ENCODE peak calls at places on chromosomes 12 and 14, in nine cellular contexts. A is activated CD8-positive, alpha-beta memory T cell treated with anti-CD3 and anti-CD28 coated beads, Interleukin-2, amount 10 ng/mL, durations not matched to agents 7 days and 5 days; O is CD4-positive, CD25-positive, alpha-beta regulatory T cell; J is pons; D is cardiac muscle cell; M is stomach; P is naive B cell; Z is A549; W is RWPE1. R is an unnamed sample.

GRCh38 chr12:56206373-56207166 is 15.2 kb downstream of the RNF41 start:
- DNase-seq in Z (peak), J (peak), M (peak), P (peak), A (peak), D (peak), W (peak), O (peak), R (no peak)

GRCh38 chr14:69708049-69708448 is 58.9 kb upstream of the SRSF5 start:
- DNase-seq in M (no peak), A (no peak), D (no peak), O (no peak), Z (no peak), W (no peak), P (peak), J (no peak), R (no peak)

GRCh38 chr12:67394600-67394999 is 125.4 kb downstream of the CAND1 start:
- DNase-seq in M (no peak), J (peak), D (peak), Z (no peak), A (no peak), P (no peak), W (peak), O (no peak), R (no peak)

GRCh38 chr14:100557658-100558057 is 29.6 kb downstream of the BEGAIN start:
- DNase-seq in P (no peak), D (no peak), A (no peak), M (no peak), Z (no peak), O (no peak), J (peak), W (no peak), R (no peak)

GRCh38 chr14:54724772-54725325 is 157.9 kb downstream of the SAMD4A start:
- DNase-seq in M (no peak), Z (no peak), D (no peak), O (no peak), A (no peak), J (no peak), W (no peak), P (no peak), R (no peak)

GRCh38 chr12:63882844-63883243 is 38.3 kb downstream of the SRGAP1 start:
- DNase-seq in M (no peak), P (no peak), O (no peak), W (no peak), A (no peak), J (no peak), D (no peak), Z (no peak), R (no peak)

GRCh38 chr14:32006267-32007110 is 70.6 kb upstream of the ARHGAP5 start:
- DNase-seq in D (peak), O (no peak), W (no peak), J (no peak), M (no peak), Z (peak), P (no peak), A (no peak), R (no peak)

GRCh38 chr12:87667378-87667777 is 361.8 kb downstream of the C12orf50 start:
- DNase-seq in W (peak), J (peak), A (no peak), M (no peak), Z (peak), P (no peak), D (peak), O (no peak), R (no peak)

GRCh38 chr14:54564071-54564798 is 2.7 kb upstream of the SAMD4A start:
- DNase-seq in J (peak), P (peak), D (peak), Z (peak), O (no peak), W (peak), A (no peak), M (no peak), R (peak)

GRCh38 chr14:103422981-103423600 is 37.9 kb downstream of the MARK3 start:
- DNase-seq in M (no peak), O (no peak), D (peak), Z (no peak), A (no peak), W (no peak), J (no peak), P (no peak), R (no peak)

GRCh38 chr14:96599076-96599475 is 96.9 kb downstream of the PAPOLA start:
- DNase-seq in A (no peak), W (no peak), D (no peak), J (no peak), Z (no peak), O (no peak), P (no peak), M (no peak), R (no peak)

GRCh38 chr12:104735801-104736200 is 222.3 kb downstream of the SLC41A2 start:
- DNase-seq in O (no peak), D (no peak), M (no peak), A (peak), P (no peak), W (no peak), Z (no peak), J (no peak), R (peak)

GRCh38 chr14:31934767-31935266 is 142.3 kb upstream of the ARHGAP5 start:
- DNase-seq in W (peak), J (peak), Z (peak), M (no peak), P (no peak), O (no peak), A (no peak), D (peak), R (peak)

GRCh38 chr12:120346681-120347080 is 19.1 kb upstream of the PLA2G1B start:
- DNase-seq in A (no peak), P (no peak), W (no peak), O (no peak), D (no peak), Z (peak), M (no peak), J (no peak), R (peak)

GRCh38 chr12:56104815-56105476 is 587 bp downstream of the PA2G4 start:
- DNase-seq in P (no peak), D (no peak), J (no peak), M (peak), Z (peak), A (peak), O (no peak), W (no peak), R (no peak)

GRCh38 chr12:124091835-124092234 is 118.8 kb downstream of the ZNF664 start:
- DNase-seq in D (no peak), Z (no peak), J (no peak), O (no peak), M (no peak), P (no peak), W (no peak), A (no peak), R (no peak)

GRCh38 chr12:26845984-26846383 is 13.0 kb upstream of the ITPR2 start:
- DNase-seq in M (no peak), W (no peak), P (no peak), J (no peak), O (no peak), A (no peak), D (peak), Z (no peak), R (peak)

GRCh38 chr12:42804928-42805327 is 215.4 kb upstream of the PRICKLE1 start:
- DNase-seq in W (no peak), M (no peak), D (no peak), A (no peak), P (no peak), Z (no peak), J (no peak), O (no peak), R (no peak)

GRCh38 chr12:41699658-41700057 is 445.0 kb downstream of the GXYLT1 start:
- DNase-seq in M (no peak), Z (no peak), D (no peak), A (no peak), P (no peak), J (no peak), W (no peak), O (no peak), R (no peak)

GRCh38 chr14:78412475-78412874 is 242.3 kb downstream of the NRXN3 start:
- DNase-seq in M (no peak), O (no peak), J (no peak), Z (no peak), A (no peak), D (no peak), W (no peak), P (no peak), R (no peak)

GRCh38 chr12:117188961-117189724 is 1.1 kb downstream of the FBXO21 start:
- DNase-seq in Z (peak), O (no peak), D (peak), P (no peak), W (peak), J (peak), M (no peak), A (no peak), R (no peak)

GRCh38 chr14:96502621-96503251 is 554 bp downstream of the PAPOLA start:
- DNase-seq in O (no peak), A (peak), W (peak), P (no peak), M (peak), J (peak), D (peak), Z (peak), R (no peak)

GRCh38 chr12:51442324-51442723 is 17.7 kb downstream of the SLC4A8 start:
- DNase-seq in Z (no peak), O (no peak), D (peak), P (no peak), A (no peak), J (peak), M (no peak), W (no peak), R (no peak)

GRCh38 chr12:10184261-10184843 is 5.5 kb downstream of the TMEM52B start:
- DNase-seq in J (no peak), P (no peak), D (peak), O (no peak), M (no peak), W (no peak), Z (no peak), A (no peak), R (no peak)

GRCh38 chr12:101200824-101201223 is 9.2 kb downstream of the SLC5A8 start:
- DNase-seq in A (no peak), D (no peak), M (no peak), W (no peak), J (no peak), P (no peak), O (no peak), Z (no peak), R (no peak)

GRCh38 chr12:130357241-130357640 is 19.6 kb downstream of the PIWIL1 start:
- DNase-seq in D (no peak), W (no peak), O (no peak), P (no peak), J (no peak), M (no peak), A (no peak), Z (no peak), R (no peak)

GRCh38 chr12:124381454-124382207 is 86.7 kb downstream of the RFLNA start:
- DNase-seq in Z (peak), J (peak), M (peak), P (no peak), D (peak), W (peak), A (no peak), O (no peak), R (no peak)